ENCODE peak calls at places on chromosomes 7 and 10, in four cellular contexts. J is cardiac muscle cell, H is AG09309, Z is GM13977. N is an unnamed sample.

GRCh38 chr7:25895792-25896171 is 256.2 kb upstream of the NFE2L3 start:
- DNase-seq in J (no peak), Z (no peak), H (no peak), N (no peak)

GRCh38 chr7:53428045-53428444 is 392.6 kb downstream of the POM121L12 start:
- DNase-seq in H (no peak), Z (no peak), J (no peak), N (no peak)

GRCh38 chr10:103493362-103493871 is at the start of gene NEURL1:
- DNase-seq in J (peak; percentile 51), Z (no peak), H (no peak), N (peak; percentile 55)

GRCh38 chr7:153939177-153939576 is 113.0 kb upstream of the DPP6 start:
- DNase-seq in Z (no peak), H (no peak), J (no peak), N (no peak)

GRCh38 chr7:73870041-73870492 is 9.1 kb downstream of the TMEM270 start:
- DNase-seq in Z (no peak), J (peak; percentile 31), H (no peak), N (no peak)

GRCh38 chr10:73439605-73440298 is 6.4 kb upstream of the MSS51 start:
- DNase-seq in J (no peak), H (peak; percentile 38), Z (no peak), N (no peak)

GRCh38 chr10:25024528-25024927 is 8.1 kb downstream of the THNSL1 start:
- DNase-seq in H (peak; percentile 66), J (no peak), Z (no peak), N (no peak)

GRCh38 chr7:134727711-134728110 is 51.7 kb upstream of the CALD1 start:
- DNase-seq in Z (no peak), J (no peak), H (no peak), N (no peak)

GRCh38 chr10:86756511-86757109 is at the start of gene BMPR1A:
- DNase-seq in H (peak; percentile 37), J (peak; percentile 64), Z (peak; percentile 47), N (peak; percentile 39)

GRCh38 chr10:97124211-97124610 is 61.5 kb downstream of the SLIT1 start:
- DNase-seq in J (no peak), Z (no peak), H (no peak), N (no peak)

GRCh38 chr7:101527844-101528667 is 101.0 kb downstream of the MYL10 start:
- DNase-seq in H (no peak), J (no peak), Z (no peak), N (no peak)

GRCh38 chr10:118369806-118370205 is 27.7 kb upstream of the FAM204A start:
- DNase-seq in H (no peak), J (no peak), Z (no peak), N (no peak)

GRCh38 chr7:100825760-100826545 is 1.4 kb downstream of the EPHB4 start:
- DNase-seq in Z (peak; percentile 29), J (peak; percentile 53), H (peak; percentile 25), N (no peak)

GRCh38 chr7:106239406-106239805 is 45.4 kb downstream of the NAMPT start:
- DNase-seq in J (no peak), H (no peak), Z (no peak), N (no peak)

GRCh38 chr7:141738592-141739013 is 445 bp downstream of the SSBP1 start:
- DNase-seq in Z (no peak), H (no peak), J (no peak), N (no peak)

GRCh38 chr7:117673367-117673766 is 193.5 kb downstream of the CFTR start:
- DNase-seq in Z (no peak), J (peak; percentile 85), H (no peak), N (no peak)

GRCh38 chr10:16843252-16843870 is 26.1 kb upstream of the RSU1 start:
- DNase-seq in J (peak; percentile 85), Z (peak; percentile 34), H (peak; percentile 76), N (peak; percentile 24)

GRCh38 chr10:22927661-22928403 is at the start of gene ARMC3:
- DNase-seq in J (peak; percentile 83), Z (peak; percentile 65), H (no peak), N (peak; percentile 62)

GRCh38 chr10:131269776-131270460 is 41.6 kb downstream of the TCERG1L start:
- DNase-seq in J (no peak), H (no peak), Z (no peak), N (no peak)

GRCh38 chr10:123526356-123527079 is 139.6 kb upstream of the GPR26 start:
- DNase-seq in J (no peak), Z (no peak), H (no peak), N (peak; percentile 6)

GRCh38 chr7:130048906-130049305 is 2.3 kb downstream of the ZC3HC1 start:
- DNase-seq in Z (no peak), H (no peak), J (no peak), N (no peak)

GRCh38 chr10:50361946-50362345 is 110.6 kb upstream of the ASAH2 start:
- DNase-seq in Z (no peak), H (no peak), J (no peak), N (no peak)

GRCh38 chr7:134885967-134886352 is 100.3 kb upstream of the AGBL3 start:
- DNase-seq in H (no peak), J (no peak), Z (no peak), N (no peak)

GRCh38 chr7:17580861-17581260 is 282.4 kb downstream of the AHR start:
- DNase-seq in J (no peak), H (no peak), Z (no peak), N (no peak)

GRCh38 chr7:98354511-98355249 is 46.2 kb downstream of the BAIAP2L1 start:
- DNase-seq in H (no peak), Z (no peak), J (no peak), N (no peak)

DNA sequence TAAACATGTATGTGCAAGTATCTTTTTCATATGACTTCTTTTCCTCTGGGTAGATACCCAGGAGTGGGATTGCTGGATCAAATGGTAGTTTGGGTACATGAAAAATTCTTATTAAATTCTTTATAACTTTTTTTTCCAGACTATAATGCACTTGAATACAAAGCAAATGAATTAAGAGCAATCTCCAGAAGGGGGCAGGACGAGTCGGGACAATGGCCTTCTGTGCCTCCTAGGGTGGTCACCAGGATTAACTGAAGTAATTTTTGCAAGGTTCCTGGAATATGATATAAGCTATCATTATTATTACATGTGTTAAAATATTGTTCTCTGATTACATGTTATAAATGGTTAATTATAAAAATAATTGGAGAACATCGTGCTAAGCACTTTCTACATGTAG is 127.2 kb downstream of the PPP1R17 start:
- DNase-seq in H (no peak), J (peak; percentile 20), Z (no peak), N (no peak)
- TF ChIP-seq CTCF in H (peak; percentile 25), J (peak; percentile 14), Z (peak; percentile 37), N (no peak)

GRCh38 chr7:132575336-132575986 is 809 bp downstream of the PLXNA4 start:
- DNase-seq in H (peak; percentile 27), Z (peak; percentile 34), J (peak; percentile 71), N (peak; percentile 35)
- TF ChIP-seq CTCF in H (peak; percentile 27), Z (no peak), J (peak; percentile 37), N (no peak)

GRCh38 chr7:75033826-75034225 is 39.8 kb downstream of the RCC1L start:
- DNase-seq in J (no peak), Z (no peak), H (no peak), N (no peak)

GRCh38 chr7:75038508-75038907 is 35.1 kb downstream of the RCC1L start:
- DNase-seq in H (no peak), Z (no peak), J (no peak), N (no peak)

GRCh38 chr7:75028299-75028698 is 45.3 kb downstream of the RCC1L start:
- DNase-seq in H (no peak), Z (no peak), J (no peak), N (no peak)

DNA sequence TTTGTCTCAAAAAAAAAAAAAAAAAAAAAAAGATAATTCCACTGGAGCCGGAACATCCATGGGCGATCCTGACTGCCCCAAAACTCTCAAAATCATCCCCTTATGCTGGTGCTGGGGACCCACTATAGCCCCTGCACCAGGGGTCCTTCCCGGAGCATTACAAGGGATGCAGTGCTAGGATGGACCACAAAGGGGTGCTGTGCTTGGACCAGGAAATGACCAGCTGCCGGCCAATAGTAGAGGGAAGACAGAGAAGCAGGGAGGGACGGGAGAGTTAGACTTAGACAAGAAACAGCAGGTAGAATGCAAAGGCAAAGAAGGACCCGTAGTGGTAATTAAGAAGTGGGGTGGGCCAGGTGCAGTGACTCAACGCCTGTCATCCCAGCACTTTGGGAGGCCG is 40.5 kb downstream of the RCC1L start:
- DNase-seq in J (peak; percentile 12), Z (no peak), H (no peak), N (no peak)
- TF ChIP-seq CTCF in J (peak; percentile 34), Z (no peak), H (peak; percentile 17), N (no peak)

DNA sequence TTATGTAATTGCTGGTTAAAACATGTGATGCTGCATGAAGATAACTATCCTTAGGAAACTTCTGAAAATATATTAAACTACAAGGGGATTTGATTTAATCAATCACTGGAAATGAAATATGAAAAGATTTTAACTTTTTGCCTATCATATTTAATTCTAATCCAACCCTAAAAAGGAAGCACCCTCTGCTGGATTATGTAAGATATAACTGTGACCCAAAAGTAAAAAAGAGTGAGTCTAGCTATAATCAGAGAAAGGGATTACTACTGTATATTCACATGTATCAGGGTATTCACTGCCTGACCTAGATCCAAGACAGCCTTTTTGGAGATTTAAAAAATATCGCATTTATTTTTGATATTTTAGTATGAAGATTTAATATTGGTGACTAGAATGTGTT is 295.5 kb downstream of the MDFIC start:
- DNase-seq in J (no peak), H (no peak), Z (peak; percentile 6), N (peak; percentile 1)
- TF ChIP-seq CTCF in J (peak; percentile 38), H (peak; percentile 29), Z (peak; percentile 34), N (peak; percentile 21)

DNA sequence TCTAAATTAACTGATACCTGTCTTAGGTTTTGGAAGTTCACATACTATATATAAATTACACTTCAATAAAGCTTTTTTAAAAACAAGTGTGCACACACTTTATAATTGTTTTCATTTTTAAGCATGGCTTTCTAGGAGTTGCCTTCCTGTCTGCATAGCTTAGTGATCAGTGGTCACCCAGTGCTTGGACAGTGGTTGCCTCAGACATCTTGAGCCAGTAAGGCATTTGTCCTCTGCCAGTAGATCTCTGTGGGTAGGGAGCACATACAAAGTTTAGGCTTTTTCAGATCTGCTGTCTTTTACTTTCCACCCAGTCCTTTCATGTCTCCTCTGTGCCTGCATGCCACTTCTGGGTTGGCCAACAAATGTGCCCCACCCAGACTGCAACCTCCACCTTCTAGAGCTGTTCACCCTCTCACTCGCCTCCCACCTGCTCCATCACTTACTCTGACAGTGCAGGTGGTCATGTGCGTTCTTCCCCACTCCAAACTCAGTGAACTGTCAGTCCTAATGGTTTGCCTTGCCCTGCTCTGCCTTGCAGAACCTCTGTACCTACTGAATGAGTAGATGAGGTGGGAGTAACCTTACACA is 31.7 kb downstream of the TPST1 start:
- DNase-seq in H (no peak), J (no peak), Z (no peak), N (no peak)
- TF ChIP-seq CTCF in H (no peak), J (no peak), Z (no peak), N (no peak)

DNA sequence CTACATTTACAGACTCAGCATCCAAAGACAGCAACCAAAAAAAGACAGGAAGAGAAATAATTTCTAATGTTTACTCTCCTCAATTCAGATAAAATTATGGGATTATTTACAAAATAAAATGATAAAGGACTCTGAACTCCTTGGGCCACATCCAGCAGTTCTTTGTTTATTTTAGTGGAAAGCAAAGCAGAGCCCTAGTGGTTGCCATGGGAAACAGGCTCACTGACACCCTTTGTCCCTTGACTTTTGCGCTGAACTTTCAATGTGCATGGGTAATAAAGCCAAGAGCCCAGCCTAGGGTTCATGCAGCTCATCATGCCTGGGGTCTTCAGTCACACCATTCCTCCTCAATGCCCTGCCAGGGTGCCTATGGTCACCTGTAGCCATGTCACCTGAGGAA is 442.6 kb upstream of the IGFBP3 start:
- DNase-seq in H (no peak), Z (no peak), J (no peak), N (no peak)
- TF ChIP-seq CTCF in H (no peak), Z (no peak), J (no peak), N (no peak)